ENCODE peak calls at places on chromosomes 6 and 20, in six cellular contexts. N is psoas muscle, W is fibroblast of lung, E is uterus, F is endodermal cell, S is heart right ventricle. O is an unnamed sample.

GRCh38 chr6:152669894-152670293 is 27.8 kb upstream of the MYCT1 start:
- DNase-seq in N (no peak), W (peak; percentile 55), E (no peak), F (no peak), S (no peak), O (peak; percentile 22)

GRCh38 chr6:125952764-125953501 is 3.6 kb upstream of the HINT3 start:
- DNase-seq in N (no peak), W (no peak), E (no peak), F (peak; percentile 91), S (no peak), O (peak; percentile 57)

GRCh38 chr6:159169557-159170332 is 545 bp downstream of the FNDC1 start:
- DNase-seq in N (peak; percentile 24), W (peak; percentile 21), E (no peak), F (peak; percentile 88), S (no peak), O (peak; percentile 89)

GRCh38 chr20:39778847-39779641 is 816.9 kb downstream of the DHX35 start:
- DNase-seq in N (no peak), W (peak; percentile 15), E (no peak), F (peak; percentile 48), S (no peak), O (no peak)

GRCh38 chr20:54115172-54115854 is 44.9 kb upstream of the BCAS1 start:
- DNase-seq in N (no peak), W (peak; percentile 77), E (peak; percentile 33), F (no peak), S (no peak), O (no peak)

GRCh38 chr20:55641497-55641896 is 363.8 kb downstream of the CBLN4 start:
- DNase-seq in N (no peak), W (no peak), E (no peak), F (no peak), S (no peak), O (no peak)

GRCh38 chr6:72861059-72861458 is 239.2 kb downstream of the KCNQ5 start:
- DNase-seq in N (no peak), W (no peak), E (no peak), F (no peak), S (no peak), O (no peak)

GRCh38 chr20:38479596-38479995 is 7.0 kb downstream of the RALGAPB start:
- DNase-seq in N (no peak), W (no peak), E (no peak), F (no peak), S (no peak), O (no peak)

GRCh38 chr20:7938058-7938457 is 2.2 kb downstream of the HAO1 start:
- DNase-seq in N (no peak), W (no peak), E (no peak), F (no peak), S (no peak), O (no peak)

GRCh38 chr20:47278907-47279348 is 77.6 kb downstream of the ZMYND8 start:
- DNase-seq in N (no peak), W (no peak), E (no peak), F (no peak), S (no peak), O (no peak)

GRCh38 chr20:21705466-21706344 is at the start of gene PAX1:
- DNase-seq in N (no peak), W (no peak), E (no peak), F (peak; percentile 80), S (no peak), O (peak; percentile 83)

DNA sequence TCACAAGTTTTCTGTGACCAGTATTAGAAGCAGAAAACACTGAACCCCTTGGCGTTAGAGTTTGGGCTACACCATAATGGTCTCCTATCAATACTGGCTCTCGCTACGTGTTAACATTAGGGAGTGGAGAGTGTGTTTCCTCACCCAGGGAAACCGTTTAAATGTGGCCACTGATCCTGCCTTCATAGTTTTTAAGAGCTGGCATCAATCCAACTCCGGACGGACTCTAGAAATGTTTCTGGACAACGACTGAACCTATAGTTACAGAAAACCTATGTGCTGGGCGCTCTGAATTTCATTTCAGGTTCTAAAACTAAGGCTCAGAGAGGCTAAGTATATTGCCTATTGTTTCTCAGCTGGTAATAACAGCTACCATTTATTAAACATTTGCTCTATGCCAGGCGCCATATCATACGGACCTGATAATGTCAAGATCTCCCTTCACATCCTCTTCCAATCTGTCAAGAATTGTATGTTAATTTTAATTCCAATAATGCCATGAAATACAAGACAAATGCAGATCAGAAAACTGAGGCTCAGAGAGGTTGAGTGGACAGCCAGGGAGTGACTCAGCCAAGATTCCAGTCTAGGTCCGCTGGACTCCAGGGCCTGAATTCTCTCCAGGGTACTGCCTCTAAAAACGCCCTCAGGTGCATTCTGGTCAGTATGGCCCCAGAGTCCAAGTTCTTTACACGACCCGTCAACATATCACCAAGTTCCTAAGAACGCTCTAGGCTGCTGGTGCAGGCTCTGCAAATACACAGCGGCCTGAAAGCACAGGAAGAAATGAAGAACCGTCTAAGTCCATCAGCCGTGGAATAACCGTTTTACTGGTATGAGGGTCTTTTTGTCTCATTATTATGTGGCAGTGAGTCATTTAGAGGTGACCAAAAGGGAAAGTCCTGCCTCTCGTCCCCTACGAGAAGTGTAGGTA is 929 bp upstream of the ASXL1 start:
- DNase-seq in N (no peak), W (no peak), E (peak; percentile 29), F (no peak), S (peak; percentile 15), O (peak; percentile 26)
- H3K4me3 ChIP-seq in N (peak overlapping the region; percentile 96), W (peak overlapping the region; percentile 71), E (peak overlapping the region; percentile 75), F (peak overlapping the region; percentile 94), S (peak overlapping the region; percentile 70), O (peak overlapping the region; percentile 71)

GRCh38 chr6:7238900-7239589 is 74.0 kb downstream of the SSR1 start:
- DNase-seq in N (peak; percentile 90), W (peak; percentile 73), E (peak; percentile 79), F (peak; percentile 96), S (peak; percentile 89), O (peak; percentile 83)

GRCh38 chr6:7238526-7238899 is 74.5 kb downstream of the SSR1 start:
- DNase-seq in N (no peak), W (no peak), E (no peak), F (no peak), S (no peak), O (no peak)

GRCh38 chr6:7240351-7240750 is 72.6 kb downstream of the SSR1 start:
- DNase-seq in N (no peak), W (no peak), E (no peak), F (no peak), S (no peak), O (no peak)

GRCh38 chr6:7241160-7241559 is 71.8 kb downstream of the SSR1 start:
- DNase-seq in N (no peak), W (no peak), E (no peak), F (peak; percentile 28), S (no peak), O (no peak)

GRCh38 chr6:7239590-7239948 is 73.4 kb downstream of the SSR1 start:
- DNase-seq in N (no peak), W (no peak), E (no peak), F (no peak), S (no peak), O (no peak)
- H3K4me3 ChIP-seq in N (no peak overlapping the region), W (no peak overlapping the region), E (no peak overlapping the region), F (no peak overlapping the region), S (no peak overlapping the region), O (no peak overlapping the region)

GRCh38 chr6:33183071-33183683 is 9.1 kb downstream of the COL11A2 start:
- DNase-seq in N (no peak), W (no peak), E (no peak), F (no peak), S (no peak), O (no peak)
- H3K4me3 ChIP-seq in N (no peak overlapping the region), W (no peak overlapping the region), E (no peak overlapping the region), F (no peak overlapping the region), S (no peak overlapping the region), O (no peak overlapping the region)

GRCh38 chr6:149852881-149853280 is 11.3 kb downstream of the LRP11 start:
- DNase-seq in N (no peak), W (no peak), E (no peak), F (no peak), S (no peak), O (no peak)

GRCh38 chr6:149856256-149856994 is 7.7 kb downstream of the LRP11 start:
- DNase-seq in N (no peak), W (no peak), E (no peak), F (no peak), S (no peak), O (no peak)

GRCh38 chr6:149855741-149856140 is 8.4 kb downstream of the LRP11 start:
- DNase-seq in N (no peak), W (no peak), E (no peak), F (no peak), S (no peak), O (no peak)

GRCh38 chr6:149854532-149854931 is 9.6 kb downstream of the LRP11 start:
- DNase-seq in N (no peak), W (no peak), E (no peak), F (no peak), S (no peak), O (no peak)

GRCh38 chr6:149855040-149855654 is 9.0 kb downstream of the LRP11 start:
- DNase-seq in N (no peak), W (peak; percentile 85), E (no peak), F (no peak), S (no peak), O (no peak)
- H3K4me3 ChIP-seq in N (no peak overlapping the region), W (no peak overlapping the region), E (no peak overlapping the region), F (no peak overlapping the region), S (no peak overlapping the region), O (no peak overlapping the region)

DNA sequence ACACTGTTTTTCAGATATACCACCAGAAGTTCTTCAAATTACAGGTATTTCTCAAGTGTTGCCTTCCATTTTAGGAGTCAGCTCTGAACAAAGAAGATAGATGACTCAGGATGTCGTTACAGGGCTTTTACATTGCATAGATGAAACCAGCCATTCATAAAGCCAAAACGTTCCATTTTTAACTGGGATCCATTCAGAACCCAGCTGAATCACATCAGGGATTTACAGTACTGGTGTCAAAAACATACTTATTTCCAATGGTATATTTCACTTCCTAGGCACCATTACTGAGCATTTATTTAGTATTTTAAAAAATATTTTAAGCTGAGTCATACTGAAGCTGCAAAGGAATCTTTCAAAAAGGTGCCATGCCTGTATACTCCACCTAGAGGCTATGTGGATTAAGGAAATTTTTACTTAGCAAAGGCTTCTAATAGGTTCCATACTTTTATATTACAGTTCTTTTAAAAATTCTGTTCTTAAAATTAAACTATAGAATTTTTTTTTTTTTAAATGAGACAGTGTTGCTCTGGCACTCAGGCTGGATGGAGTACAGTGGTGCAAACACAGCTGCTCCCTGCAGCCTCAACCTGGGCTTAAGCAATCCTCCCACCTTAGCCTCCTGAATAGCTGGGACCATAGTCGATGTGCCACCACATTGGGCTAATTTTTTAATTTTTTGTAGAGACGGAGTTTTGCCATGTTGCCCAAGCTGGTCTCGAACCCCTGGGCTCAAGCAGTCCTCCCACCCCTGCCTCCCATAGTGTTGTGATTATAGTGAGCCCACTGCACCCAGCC is 2.6 kb downstream of the ASF1A start:
- DNase-seq in N (no peak), W (peak; percentile 65), E (no peak), F (no peak), S (no peak), O (peak; percentile 32)
- H3K4me3 ChIP-seq in N (peak overlapping the region; percentile 96), W (peak overlapping the region; percentile 9), E (no peak overlapping the region), F (peak overlapping the region; percentile 96), S (no peak overlapping the region), O (no peak overlapping the region)

GRCh38 chr6:142941018-142941417 is 4.0 kb downstream of the HIVEP2 start:
- DNase-seq in N (no peak), W (no peak), E (no peak), F (no peak), S (no peak), O (no peak)
- H3K4me3 ChIP-seq in N (no peak overlapping the region), W (no peak overlapping the region), E (no peak overlapping the region), F (no peak overlapping the region), S (no peak overlapping the region), O (no peak overlapping the region)

O was measured in H7.